ENCODE peak calls at places on chromosomes 4 and X, in nine cellular contexts. A, N, B, V, C, T, G, L and Y are unnamed samples.

GRCh38 chr4:92885632-92886031 is 581.9 kb downstream of the GRID2 start:
- DNase-seq in B (no peak), G (no peak), V (no peak), C (no peak), T (no peak), L (no peak), N (no peak), A (no peak), Y (no peak)

GRCh38 chr4:76012388-76012801 is 5.1 kb upstream of the CXCL9 start:
- DNase-seq in N (no peak), C (no peak), V (no peak), A (no peak), B (no peak), L (no peak), G (no peak), T (peak; percentile 60), Y (no peak)

GRCh38 chr4:93659629-93660028 is 168.9 kb upstream of the ATOH1 start:
- DNase-seq in T (no peak), L (no peak), G (no peak), A (no peak), C (no peak), B (no peak), N (no peak), V (no peak), Y (no peak)

GRCh38 chr4:142976482-142976881 is 130.4 kb upstream of the INPP4B start:
- DNase-seq in T (no peak), V (no peak), N (no peak), L (no peak), C (no peak), A (no peak), B (no peak), G (no peak), Y (no peak)

GRCh38 chr4:145583656-145584055 is 35.5 kb upstream of the MMAA start:
- DNase-seq in N (no peak), V (no peak), A (no peak), T (peak; percentile 18), L (no peak), C (no peak), B (no peak), G (no peak), Y (no peak)

GRCh38 chr4:120749445-120750151 is 172.9 kb downstream of the PRDM5 start:
- DNase-seq in T (no peak), C (peak; percentile 28), A (no peak), L (no peak), G (no peak), V (no peak), B (no peak), N (no peak), Y (no peak)

GRCh38 chr4:79597266-79597665 is 189.2 kb upstream of the GK2 start:
- DNase-seq in C (no peak), N (no peak), L (no peak), A (no peak), G (no peak), V (no peak), T (peak; percentile 83), B (no peak), Y (peak; percentile 11)

GRCh38 chr4:15906024-15906443 is 32.5 kb downstream of the FGFBP1 start:
- DNase-seq in C (peak; percentile 63), G (no peak), A (peak; percentile 91), V (no peak), N (peak; percentile 39), T (no peak), L (no peak), B (peak; percentile 73), Y (no peak)

GRCh38 chr4:122810669-122811068 is 16.0 kb upstream of the FGF2 start:
- DNase-seq in A (no peak), L (no peak), N (no peak), V (no peak), G (no peak), T (no peak), B (no peak), C (no peak), Y (peak; percentile 63)

GRCh38 chrX:47749185-47749967 is 87.3 kb upstream of the ZNF81 start:
- DNase-seq in C (no peak), A (no peak), N (no peak), L (no peak), V (peak; percentile 5), T (peak; percentile 64), G (no peak), B (no peak), Y (no peak)

GRCh38 chrX:48910926-48911406 is 480 bp downstream of the SLC35A2 start:
- DNase-seq in B (no peak), A (peak; percentile 6), V (no peak), C (no peak), N (no peak), G (no peak), L (no peak), T (peak; percentile 42), Y (no peak)

GRCh38 chrX:22237479-22237878 is 35.2 kb upstream of the CBLL2 start:
- DNase-seq in B (no peak), C (no peak), L (no peak), V (no peak), N (no peak), T (no peak), G (no peak), A (no peak), Y (no peak)

GRCh38 chr4:166535865-166536264 is 662.8 kb downstream of the TLL1 start:
- DNase-seq in N (no peak), B (no peak), T (no peak), L (no peak), A (no peak), G (no peak), V (no peak), C (no peak), Y (no peak)

GRCh38 chrX:2898861-2899512 is 30.2 kb downstream of the ARSD start:
- DNase-seq in A (no peak), C (peak; percentile 68), L (no peak), N (no peak), V (no peak), T (no peak), B (no peak), G (no peak), Y (no peak)

GRCh38 chrX:24643116-24643515 is 4.0 kb downstream of the PCYT1B start:
- DNase-seq in B (no peak), L (no peak), A (no peak), V (no peak), C (no peak), T (peak; percentile 15), N (no peak), G (no peak), Y (no peak)

GRCh38 chr4:174134361-174134760 is 149.1 kb downstream of the FBXO8 start:
- DNase-seq in T (no peak), C (no peak), A (no peak), L (no peak), B (no peak), N (no peak), V (no peak), G (no peak), Y (no peak)

DNA sequence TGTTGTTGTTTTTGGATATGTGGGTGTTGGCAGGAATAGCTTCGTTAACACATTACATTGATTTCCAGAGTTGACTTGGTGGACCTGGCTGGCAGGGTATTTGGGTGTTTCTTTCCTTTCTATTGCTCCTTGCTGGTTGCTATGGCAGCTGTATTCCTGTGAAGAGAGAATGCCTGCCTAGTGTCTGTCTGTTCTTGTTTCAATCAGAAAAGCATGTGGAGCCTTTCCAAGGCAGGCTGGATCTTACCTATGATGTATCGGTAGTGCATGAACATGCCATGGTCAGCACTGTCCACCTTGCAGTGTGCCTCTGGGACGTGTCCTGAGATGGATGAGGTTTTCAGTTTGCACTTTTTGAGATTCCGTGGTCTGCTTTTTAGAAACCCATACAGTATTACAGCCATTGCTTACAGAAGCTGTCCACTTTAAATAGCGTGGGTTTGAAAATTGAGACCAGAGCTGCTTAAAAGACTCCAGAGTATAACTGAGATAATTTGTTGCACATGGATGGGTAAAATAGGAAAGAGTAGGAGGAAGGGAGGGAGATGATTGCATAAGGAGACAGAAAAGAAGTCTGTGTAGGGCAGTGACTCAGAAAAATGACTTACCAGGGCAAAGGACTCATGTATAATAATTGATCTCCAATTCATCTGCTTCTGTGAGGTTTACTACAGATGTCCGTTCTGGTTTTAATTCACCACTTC is 20.0 kb upstream of the AADAT start:
- DNase-seq in B (no peak), N (peak; percentile 41), V (no peak), G (no peak), C (no peak), A (no peak), T (peak; percentile 13), L (no peak), Y (no peak)
- H3K4me3 ChIP-seq in B (no peak overlapping the region), N (no peak overlapping the region), V (no peak overlapping the region), G (no peak overlapping the region), C (no peak overlapping the region), A (no peak overlapping the region), T (no peak overlapping the region), L (no peak overlapping the region), Y (no peak overlapping the region)

DNA sequence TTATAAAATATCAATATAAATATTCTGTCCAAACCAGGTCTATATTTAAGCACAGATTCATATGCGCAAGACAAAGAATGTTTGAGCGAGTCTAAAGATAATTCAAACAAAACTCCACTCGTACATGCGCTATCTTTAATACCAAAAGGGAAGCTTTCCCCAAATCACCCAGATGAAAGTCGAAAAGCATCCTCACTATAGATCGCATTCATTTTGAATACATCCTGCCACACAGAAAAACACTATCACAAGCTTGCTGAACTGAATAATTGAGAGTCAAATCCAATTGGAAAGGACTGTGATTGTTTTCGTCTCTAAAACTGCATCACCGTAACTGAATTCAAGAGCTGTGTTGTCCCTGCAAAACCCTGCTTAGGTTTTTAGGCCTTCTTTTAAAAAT is 685 bp downstream of the TASL start:
- DNase-seq in T (no peak), G (no peak), C (no peak), A (no peak), L (no peak), B (no peak), N (no peak), V (no peak), Y (no peak)
- H3K4me3 ChIP-seq in T (no peak overlapping the region), G (no peak overlapping the region), C (no peak overlapping the region), A (peak overlapping the region; percentile 13), L (peak overlapping the region; percentile 48), B (peak overlapping the region; percentile 3), N (no peak overlapping the region), V (peak overlapping the region; percentile 11), Y (no peak overlapping the region)

DNA sequence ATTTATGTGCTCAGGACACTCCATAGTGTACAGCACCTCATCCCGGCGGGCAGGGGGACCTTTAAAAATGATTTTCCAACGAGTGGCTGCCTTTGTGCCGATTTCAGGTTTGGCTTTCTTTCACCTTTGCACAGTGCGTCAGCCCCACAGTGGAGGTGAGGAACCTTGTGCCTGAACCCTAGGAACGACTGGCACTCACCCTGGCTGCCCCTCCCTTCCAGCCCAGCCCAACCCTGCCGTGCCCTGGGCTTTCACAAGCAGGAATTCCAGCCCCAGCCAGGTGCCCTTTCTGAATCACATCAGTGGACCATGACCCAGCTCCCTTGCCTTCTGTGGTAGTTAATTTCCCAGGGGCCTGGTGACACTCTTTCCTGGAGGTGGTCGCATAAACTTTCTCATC is 1.3 kb downstream of the TMEM164 start:
- DNase-seq in C (peak; percentile 73), B (no peak), L (no peak), G (no peak), T (no peak), N (peak; percentile 7), A (peak; percentile 80), V (peak; percentile 13), Y (no peak)
- H3K4me3 ChIP-seq in C (peak overlapping the region; percentile 65), B (peak overlapping the region; percentile 66), L (no peak overlapping the region), G (peak overlapping the region; percentile 79), T (no peak overlapping the region), N (no peak overlapping the region), A (peak overlapping the region; percentile 64), V (peak overlapping the region; percentile 79), Y (no peak overlapping the region)

DNA sequence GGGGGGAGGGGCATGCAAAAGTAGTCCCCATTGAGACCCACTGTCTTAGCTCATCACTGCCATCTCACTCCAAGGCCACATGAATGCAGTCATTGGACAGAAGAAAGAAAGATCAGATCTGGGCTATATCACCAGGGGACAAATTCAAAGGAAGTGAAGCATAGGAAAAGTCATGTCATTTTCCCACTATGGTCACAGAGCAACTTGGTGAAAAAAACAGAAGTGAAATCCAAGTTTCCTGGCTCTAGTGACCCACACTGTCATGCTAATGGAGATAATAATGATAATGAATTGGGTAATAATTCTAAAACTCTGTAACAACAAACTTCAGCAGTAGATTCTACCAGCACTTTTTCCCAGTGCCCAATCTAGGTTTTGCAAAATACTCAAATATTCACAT is 9.9 kb downstream of the LHFPL1 start:
- DNase-seq in V (no peak), B (no peak), T (no peak), N (no peak), L (no peak), C (no peak), A (no peak), G (no peak), Y (no peak)
- H3K4me3 ChIP-seq in V (no peak overlapping the region), B (no peak overlapping the region), T (no peak overlapping the region), N (no peak overlapping the region), L (no peak overlapping the region), C (no peak overlapping the region), A (no peak overlapping the region), G (no peak overlapping the region), Y (no peak overlapping the region)